ENCODE peak calls at places on chromosome 5, in five cellular contexts. One of them, this sample, is unnamed.

GRCh38 chr5:1787472-1788047 is 12.1 kb downstream of the MRPL36 start:
- DNase-seq in HCT116: no peak
- DNase-seq in HFFc6: no peak
- DNase-seq in choroid plexus epithelial cell: no peak
- DNase-seq in mucosa of gallbladder: no peak
- DNase-seq in this sample: no peak

GRCh38 chr5:135977375-135977928 is 22.7 kb upstream of the LECT2 start:
- DNase-seq in HCT116: peak; percentile 73
- DNase-seq in HFFc6: no peak
- DNase-seq in choroid plexus epithelial cell: peak; percentile 38
- DNase-seq in mucosa of gallbladder: peak; percentile 71
- DNase-seq in this sample: no peak

GRCh38 chr5:128376577-128376976 is 161.5 kb downstream of the FBN2 start:
- DNase-seq in HCT116: no peak
- DNase-seq in HFFc6: no peak
- DNase-seq in choroid plexus epithelial cell: no peak
- DNase-seq in mucosa of gallbladder: no peak
- DNase-seq in this sample: no peak

GRCh38 chr5:87277279-87277835 is 9.7 kb downstream of the RASA1 start:
- DNase-seq in HCT116: no peak
- DNase-seq in HFFc6: no peak
- DNase-seq in choroid plexus epithelial cell: peak; percentile 35
- DNase-seq in mucosa of gallbladder: no peak
- DNase-seq in this sample: no peak

GRCh38 chr5:67494186-67494842 is 297.7 kb upstream of the CD180 start:
- DNase-seq in HCT116: no peak
- DNase-seq in HFFc6: no peak
- DNase-seq in choroid plexus epithelial cell: no peak
- DNase-seq in mucosa of gallbladder: no peak
- DNase-seq in this sample: no peak

GRCh38 chr5:177471610-177472356 is 1.7 kb downstream of the DBN1 start:
- DNase-seq in HCT116: no peak
- DNase-seq in HFFc6: peak; percentile 79
- DNase-seq in choroid plexus epithelial cell: peak; percentile 58
- DNase-seq in mucosa of gallbladder: no peak
- DNase-seq in this sample: no peak

GRCh38 chr5:151612689-151613427 is 21.7 kb upstream of the FAT2 start:
- DNase-seq in HCT116: peak; percentile 19
- DNase-seq in HFFc6: no peak
- DNase-seq in choroid plexus epithelial cell: peak; percentile 13
- DNase-seq in mucosa of gallbladder: no peak
- DNase-seq in this sample: no peak

GRCh38 chr5:18732556-18733479 is 1098.6 kb downstream of the TAF11L14 start:
- DNase-seq in HCT116: no peak
- DNase-seq in HFFc6: no peak
- DNase-seq in choroid plexus epithelial cell: no peak
- DNase-seq in mucosa of gallbladder: no peak
- DNase-seq in this sample: no peak

GRCh38 chr5:98928802-98929122 is at the start of gene CHD1:
- DNase-seq in HCT116: peak; percentile 91
- DNase-seq in HFFc6: peak; percentile 93
- DNase-seq in choroid plexus epithelial cell: peak; percentile 97
- DNase-seq in mucosa of gallbladder: peak; percentile 96
- DNase-seq in this sample: peak; percentile 87

GRCh38 chr5:173232499-173233346 is 2.3 kb downstream of the NKX2-5 start:
- DNase-seq in HCT116: no peak
- DNase-seq in HFFc6: no peak
- DNase-seq in choroid plexus epithelial cell: no peak
- DNase-seq in mucosa of gallbladder: no peak
- DNase-seq in this sample: no peak

GRCh38 chr5:94700592-94700991 is 82.1 kb downstream of the SLF1 start:
- DNase-seq in HCT116: no peak
- DNase-seq in HFFc6: no peak
- DNase-seq in choroid plexus epithelial cell: no peak
- DNase-seq in mucosa of gallbladder: no peak
- DNase-seq in this sample: no peak

GRCh38 chr5:78547731-78548189 is 100.8 kb downstream of the LHFPL2 start:
- DNase-seq in HCT116: no peak
- DNase-seq in HFFc6: peak; percentile 56
- DNase-seq in choroid plexus epithelial cell: peak; percentile 93
- DNase-seq in mucosa of gallbladder: peak; percentile 75
- DNase-seq in this sample: peak; percentile 54

GRCh38 chr5:90158131-90158530 is 251.4 kb downstream of the CETN3 start:
- DNase-seq in HCT116: no peak
- DNase-seq in HFFc6: no peak
- DNase-seq in choroid plexus epithelial cell: no peak
- DNase-seq in mucosa of gallbladder: no peak
- DNase-seq in this sample: no peak

GRCh38 chr5:80825780-80826460 is 134.2 kb upstream of the RASGRF2 start:
- DNase-seq in HCT116: no peak
- DNase-seq in HFFc6: no peak
- DNase-seq in choroid plexus epithelial cell: peak; percentile 15
- DNase-seq in mucosa of gallbladder: no peak
- DNase-seq in this sample: no peak

GRCh38 chr5:170551622-170552021 is 47.8 kb downstream of the KCNIP1 start:
- DNase-seq in HCT116: no peak
- DNase-seq in HFFc6: no peak
- DNase-seq in choroid plexus epithelial cell: no peak
- DNase-seq in mucosa of gallbladder: no peak
- DNase-seq in this sample: no peak

GRCh38 chr5:103475629-103476240 is 86.9 kb downstream of the NUDT12 start:
- DNase-seq in HCT116: peak; percentile 33
- DNase-seq in HFFc6: peak; percentile 62
- DNase-seq in choroid plexus epithelial cell: peak; percentile 77
- DNase-seq in mucosa of gallbladder: no peak
- DNase-seq in this sample: peak; percentile 28

GRCh38 chr5:60349891-60350415 is 350.0 kb downstream of the DEPDC1B start:
- DNase-seq in HCT116: no peak
- DNase-seq in HFFc6: no peak
- DNase-seq in choroid plexus epithelial cell: no peak
- DNase-seq in mucosa of gallbladder: no peak
- DNase-seq in this sample: no peak

GRCh38 chr5:145345883-145346282 is 489.3 kb downstream of the PRELID2 start:
- DNase-seq in HCT116: no peak
- DNase-seq in HFFc6: peak; percentile 19
- DNase-seq in choroid plexus epithelial cell: peak; percentile 68
- DNase-seq in mucosa of gallbladder: no peak
- DNase-seq in this sample: no peak

GRCh38 chr5:5883116-5883515 is 460.6 kb downstream of the ICE1 start:
- DNase-seq in HCT116: no peak
- DNase-seq in HFFc6: no peak
- DNase-seq in choroid plexus epithelial cell: no peak
- DNase-seq in mucosa of gallbladder: no peak
- DNase-seq in this sample: no peak

GRCh38 chr5:148491793-148492184 is 108.0 kb downstream of the FBXO38 start:
- DNase-seq in HCT116: no peak
- DNase-seq in HFFc6: no peak
- DNase-seq in choroid plexus epithelial cell: no peak
- DNase-seq in mucosa of gallbladder: no peak
- DNase-seq in this sample: no peak

GRCh38 chr5:121199238-121199999 is 652.3 kb upstream of the FTMT start:
- DNase-seq in HCT116: no peak
- DNase-seq in HFFc6: no peak
- DNase-seq in choroid plexus epithelial cell: peak; percentile 82
- DNase-seq in mucosa of gallbladder: no peak
- DNase-seq in this sample: no peak

GRCh38 chr5:1291611-1292080 is 3.2 kb downstream of the TERT start:
- DNase-seq in HCT116: no peak
- DNase-seq in HFFc6: no peak
- DNase-seq in choroid plexus epithelial cell: no peak
- DNase-seq in mucosa of gallbladder: no peak
- DNase-seq in this sample: no peak

GRCh38 chr5:1781726-1782384 is 17.8 kb downstream of the MRPL36 start:
- DNase-seq in HCT116: no peak
- DNase-seq in HFFc6: no peak
- DNase-seq in choroid plexus epithelial cell: no peak
- DNase-seq in mucosa of gallbladder: no peak
- DNase-seq in this sample: no peak

GRCh38 chr5:68299575-68299974 is 84.0 kb downstream of the PIK3R1 start:
- DNase-seq in HCT116: no peak
- DNase-seq in HFFc6: no peak
- DNase-seq in choroid plexus epithelial cell: peak; percentile 55
- DNase-seq in mucosa of gallbladder: no peak
- DNase-seq in this sample: no peak

GRCh38 chr5:36740259-36740898 is 134.0 kb downstream of the SLC1A3 start:
- DNase-seq in HCT116: no peak
- DNase-seq in HFFc6: no peak
- DNase-seq in choroid plexus epithelial cell: peak; percentile 56
- DNase-seq in mucosa of gallbladder: no peak
- DNase-seq in this sample: no peak

GRCh38 chr5:109479260-109479860 is 69.6 kb upstream of the PJA2 start:
- DNase-seq in HCT116: no peak
- DNase-seq in HFFc6: peak; percentile 4
- DNase-seq in choroid plexus epithelial cell: peak; percentile 61
- DNase-seq in mucosa of gallbladder: no peak
- DNase-seq in this sample: no peak

GRCh38 chr5:122367445-122367844 is 55.4 kb downstream of the SNCAIP start:
- DNase-seq in HCT116: no peak
- DNase-seq in HFFc6: no peak
- DNase-seq in choroid plexus epithelial cell: no peak
- DNase-seq in mucosa of gallbladder: no peak
- DNase-seq in this sample: no peak

GRCh38 chr5:7650755-7651154 is 200.2 kb downstream of the CFAP90 start:
- DNase-seq in HCT116: no peak
- DNase-seq in HFFc6: no peak
- DNase-seq in choroid plexus epithelial cell: no peak
- DNase-seq in mucosa of gallbladder: no peak
- DNase-seq in this sample: no peak

GRCh38 chr5:454936-455335 is 12.0 kb downstream of the EXOC3 start:
- DNase-seq in HCT116: no peak
- DNase-seq in HFFc6: no peak
- DNase-seq in choroid plexus epithelial cell: no peak
- DNase-seq in mucosa of gallbladder: no peak
- DNase-seq in this sample: no peak

GRCh38 chr5:109905906-109906305 is 216.2 kb downstream of the MAN2A1 start:
- DNase-seq in HCT116: no peak
- DNase-seq in HFFc6: no peak
- DNase-seq in choroid plexus epithelial cell: peak; percentile 49
- DNase-seq in mucosa of gallbladder: no peak
- DNase-seq in this sample: no peak

GRCh38 chr5:15807248-15807647 is 307.3 kb downstream of the FBXL7 start:
- DNase-seq in HCT116: no peak
- DNase-seq in HFFc6: peak; percentile 11
- DNase-seq in choroid plexus epithelial cell: peak; percentile 58
- DNase-seq in mucosa of gallbladder: no peak
- DNase-seq in this sample: no peak

GRCh38 chr5:132776932-132777208 is 169 bp downstream of the SEPTIN8 start:
- DNase-seq in HCT116: no peak
- DNase-seq in HFFc6: no peak
- DNase-seq in choroid plexus epithelial cell: no peak
- DNase-seq in mucosa of gallbladder: no peak
- DNase-seq in this sample: no peak

GRCh38 chr5:17218353-17219005 is 1.0 kb downstream of the BASP1 start:
- DNase-seq in HCT116: no peak
- DNase-seq in HFFc6: peak; percentile 44
- DNase-seq in choroid plexus epithelial cell: peak; percentile 63
- DNase-seq in mucosa of gallbladder: peak; percentile 14
- DNase-seq in this sample: no peak

GRCh38 chr5:181086410-181087229 is 44.3 kb downstream of the OR2V1 start:
- DNase-seq in HCT116: no peak
- DNase-seq in HFFc6: no peak
- DNase-seq in choroid plexus epithelial cell: no peak
- DNase-seq in mucosa of gallbladder: no peak
- DNase-seq in this sample: no peak

GRCh38 chr5:1667648-1668140 is 131.9 kb downstream of the MRPL36 start:
- DNase-seq in HCT116: no peak
- DNase-seq in HFFc6: no peak
- DNase-seq in choroid plexus epithelial cell: no peak
- DNase-seq in mucosa of gallbladder: no peak
- DNase-seq in this sample: no peak

GRCh38 chr5:91255396-91256141 is 127.5 kb downstream of the ARRDC3 start:
- DNase-seq in HCT116: no peak
- DNase-seq in HFFc6: no peak
- DNase-seq in choroid plexus epithelial cell: no peak
- DNase-seq in mucosa of gallbladder: no peak
- DNase-seq in this sample: no peak

GRCh38 chr5:16931334-16932110 is 4.6 kb downstream of the MYO10 start:
- DNase-seq in HCT116: no peak
- DNase-seq in HFFc6: no peak
- DNase-seq in choroid plexus epithelial cell: peak; percentile 66
- DNase-seq in mucosa of gallbladder: peak; percentile 71
- DNase-seq in this sample: no peak

GRCh38 chr5:134146651-134147544 is 29.9 kb downstream of the SKP1 start:
- DNase-seq in HCT116: no peak
- DNase-seq in HFFc6: no peak
- DNase-seq in choroid plexus epithelial cell: peak; percentile 15
- DNase-seq in mucosa of gallbladder: no peak
- DNase-seq in this sample: no peak

GRCh38 chr5:180629703-180630382 is 19.6 kb downstream of the FLT4 start:
- DNase-seq in HCT116: no peak
- DNase-seq in HFFc6: no peak
- DNase-seq in choroid plexus epithelial cell: no peak
- DNase-seq in mucosa of gallbladder: no peak
- DNase-seq in this sample: no peak